ENCODE peak calls at places on chromosomes 7 and 10, in four cellular contexts. Z is trophoblast cell, R is lung, Y is WERI-Rb-1. P is an unnamed sample.

GRCh38 chr7:124818807-124819206 is 53.2 kb upstream of the GPR37 start:
- DNase-seq in Z (no peak), R (no peak), Y (no peak), P (no peak)

GRCh38 chr7:142835487-142835886 is 19.4 kb upstream of the EPHB6 start:
- DNase-seq in Z (no peak), R (no peak), Y (no peak), P (no peak)

GRCh38 chr7:132488634-132489302 is 87.5 kb downstream of the PLXNA4 start:
- DNase-seq in Z (no peak), R (no peak), Y (no peak), P (no peak)

GRCh38 chr7:100897111-100897608 is 1.5 kb upstream of the ACHE start:
- DNase-seq in Z (no peak), R (no peak), Y (peak; percentile 44), P (no peak)

GRCh38 chr10:21398549-21399345 is 126.7 kb downstream of the SKIDA1 start:
- DNase-seq in Z (no peak), R (no peak), Y (no peak), P (no peak)

GRCh38 chr7:26688388-26688787 is 176.0 kb downstream of the SKAP2 start:
- DNase-seq in Z (no peak), R (no peak), Y (no peak), P (no peak)

GRCh38 chr10:29908977-29909376 is 150.4 kb downstream of the JCAD start:
- DNase-seq in Z (no peak), R (no peak), Y (no peak), P (no peak)

GRCh38 chr7:33109758-33110238 is 594 bp upstream of the RP9 start:
- DNase-seq in Z (no peak), R (no peak), Y (no peak), P (no peak)

GRCh38 chr10:112221545-112221944 is 38.0 kb upstream of the GPAM start:
- DNase-seq in Z (no peak), R (no peak), Y (no peak), P (no peak)

GRCh38 chr7:139362302-139362701 is 2.6 kb downstream of the LUC7L2 start:
- DNase-seq in Z (no peak), R (no peak), Y (no peak), P (no peak)

GRCh38 chr7:139361523-139361922 is 1.8 kb downstream of the LUC7L2 start:
- DNase-seq in Z (no peak), R (no peak), Y (no peak), P (no peak)

GRCh38 chr7:139365336-139365735 is 5.6 kb downstream of the LUC7L2 start:
- DNase-seq in Z (no peak), R (no peak), Y (no peak), P (no peak)

GRCh38 chr7:139360948-139361307 is 1.2 kb downstream of the LUC7L2 start:
- DNase-seq in Z (no peak), R (no peak), Y (no peak), P (no peak)

GRCh38 chr7:139362981-139363380 is 3.3 kb downstream of the LUC7L2 start:
- DNase-seq in Z (no peak), R (no peak), Y (no peak), P (no peak)
- H3K36me3 ChIP-seq in Z (peaks cover 7% of the 10 kb centered on the region), R (peaks cover 4% of the 10 kb centered on the region), Y (peaks cover 54% of the 10 kb centered on the region), P (peaks cover 15% of the 10 kb centered on the region)

GRCh38 chr10:104049497-104050250 is 36.0 kb downstream of the COL17A1 start:
- DNase-seq in Z (no peak), R (no peak), Y (no peak), P (no peak)
- H3K36me3 ChIP-seq in Z (no peaks in the 10 kb centered on the region), R (no peaks in the 10 kb centered on the region), Y (no peaks in the 10 kb centered on the region), P (no peaks in the 10 kb centered on the region)

GRCh38 chr7:23404546-23405239 is 65.6 kb downstream of the IGF2BP3 start:
- DNase-seq in Z (no peak), R (no peak), Y (no peak), P (no peak)
- H3K36me3 ChIP-seq in Z (peaks cover 8% of the 10 kb centered on the region), R (no peaks in the 10 kb centered on the region), Y (peaks cover 38% of the 10 kb centered on the region), P (no peaks in the 10 kb centered on the region)

DNA sequence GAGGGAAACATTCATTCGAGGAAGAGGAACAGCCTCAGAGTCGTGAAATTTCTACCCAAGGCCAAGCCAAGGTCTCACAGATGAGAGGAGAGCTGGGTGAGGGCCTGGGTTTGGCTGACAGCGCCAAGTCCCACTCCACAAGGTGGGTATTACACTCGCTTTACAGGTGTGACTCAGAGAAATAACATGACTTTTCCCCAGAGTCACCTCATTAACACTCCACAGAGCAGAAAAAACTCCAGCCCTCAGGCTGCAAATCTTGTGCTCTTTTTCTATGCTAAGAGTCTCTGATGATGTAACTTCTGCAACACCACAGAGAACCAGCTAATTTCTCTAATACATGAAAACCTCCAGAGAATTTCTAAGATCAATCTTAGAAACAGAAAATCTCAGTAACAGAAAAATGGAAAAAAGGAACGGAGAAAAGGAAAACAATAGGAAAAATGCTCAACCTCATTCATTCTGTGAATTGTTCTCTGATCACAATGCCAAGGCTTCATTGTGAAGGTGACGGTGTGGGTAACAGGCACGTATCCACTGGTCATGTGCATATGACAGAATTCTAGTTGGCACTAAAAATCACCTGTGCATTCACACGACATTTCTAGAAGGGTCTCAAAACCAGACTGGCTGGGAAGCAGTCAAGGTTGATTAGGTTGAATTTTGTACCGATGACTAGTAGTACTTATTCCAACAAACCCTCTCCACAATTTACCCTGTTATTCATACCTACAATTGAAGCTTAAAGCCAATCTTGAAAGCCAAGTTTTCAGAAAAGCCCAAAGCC is 20.3 kb downstream of the YWHAG start:
- DNase-seq in Z (peak; percentile 88), R (no peak), Y (no peak), P (no peak)
- H3K36me3 ChIP-seq in Z (peaks cover 5% of the 10 kb centered on the region), R (peaks cover 3% of the 10 kb centered on the region), Y (peaks cover 76% of the 10 kb centered on the region), P (peaks cover 15% of the 10 kb centered on the region)

GRCh38 chr7:73448609-73449008 is 15.0 kb downstream of the FZD9 start:
- DNase-seq in Z (no peak), R (no peak), Y (no peak), P (no peak)

GRCh38 chr7:73451780-73452398 is 18.3 kb downstream of the FZD9 start:
- DNase-seq in Z (peak; percentile 22), R (no peak), Y (no peak), P (no peak)

GRCh38 chr7:73446716-73447115 is 13.1 kb downstream of the FZD9 start:
- DNase-seq in Z (no peak), R (no peak), Y (no peak), P (no peak)

GRCh38 chr7:73447121-73447520 is 13.5 kb downstream of the FZD9 start:
- DNase-seq in Z (no peak), R (no peak), Y (no peak), P (no peak)

DNA sequence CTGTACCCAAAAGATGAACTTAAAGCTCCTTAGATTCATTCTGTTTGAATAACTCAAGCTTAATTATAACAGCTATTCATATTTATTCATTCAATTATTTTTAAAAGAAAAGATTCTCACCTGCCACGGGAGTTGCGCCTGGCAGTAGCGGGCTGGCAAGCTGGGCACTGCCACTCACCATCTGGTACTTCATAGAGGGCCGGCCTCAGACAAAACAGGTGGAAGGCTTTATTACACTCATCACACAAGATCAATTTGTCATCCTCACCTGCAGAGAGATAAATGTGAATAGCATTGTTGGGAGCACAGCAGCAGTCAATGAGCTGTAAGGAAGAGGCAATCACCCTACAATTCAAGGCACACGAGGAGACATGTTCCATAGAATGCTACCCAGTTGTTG is 15.8 kb downstream of the FZD9 start:
- DNase-seq in Z (no peak), R (no peak), Y (no peak), P (no peak)
- H3K36me3 ChIP-seq in Z (peaks cover 32% of the 10 kb centered on the region), R (peaks cover 38% of the 10 kb centered on the region), Y (peaks cover 96% of the 10 kb centered on the region), P (peaks cover 95% of the 10 kb centered on the region)

GRCh38 chr10:128121750-128122412 is 4.3 kb downstream of the MKI67 start:
- DNase-seq in Z (no peak), R (no peak), Y (peak; percentile 14), P (no peak)
- H3K36me3 ChIP-seq in Z (peaks cover 10% of the 10 kb centered on the region), R (no peaks in the 10 kb centered on the region), Y (peaks cover 89% of the 10 kb centered on the region), P (no peaks in the 10 kb centered on the region)

GRCh38 chr10:95688648-95689047 is 5.1 kb downstream of the TCTN3 start:
- DNase-seq in Z (no peak), R (no peak), Y (no peak), P (peak; percentile 7)
- H3K36me3 ChIP-seq in Z (peaks cover 10% of the 10 kb centered on the region), R (peaks cover 29% of the 10 kb centered on the region), Y (peaks cover 54% of the 10 kb centered on the region), P (peaks cover 67% of the 10 kb centered on the region)

GRCh38 chr7:140039896-140040295 is 22.9 kb downstream of the PARP12 start:
- DNase-seq in Z (no peak), R (no peak), Y (no peak), P (no peak)

GRCh38 chr7:140042386-140042670 is 20.4 kb downstream of the PARP12 start:
- DNase-seq in Z (no peak), R (no peak), Y (no peak), P (no peak)

GRCh38 chr7:140036224-140036651 is 26.5 kb downstream of the PARP12 start:
- DNase-seq in Z (no peak), R (no peak), Y (no peak), P (no peak)

GRCh38 chr7:140041626-140042385 is 20.9 kb downstream of the PARP12 start:
- DNase-seq in Z (no peak), R (no peak), Y (no peak), P (no peak)

DNA sequence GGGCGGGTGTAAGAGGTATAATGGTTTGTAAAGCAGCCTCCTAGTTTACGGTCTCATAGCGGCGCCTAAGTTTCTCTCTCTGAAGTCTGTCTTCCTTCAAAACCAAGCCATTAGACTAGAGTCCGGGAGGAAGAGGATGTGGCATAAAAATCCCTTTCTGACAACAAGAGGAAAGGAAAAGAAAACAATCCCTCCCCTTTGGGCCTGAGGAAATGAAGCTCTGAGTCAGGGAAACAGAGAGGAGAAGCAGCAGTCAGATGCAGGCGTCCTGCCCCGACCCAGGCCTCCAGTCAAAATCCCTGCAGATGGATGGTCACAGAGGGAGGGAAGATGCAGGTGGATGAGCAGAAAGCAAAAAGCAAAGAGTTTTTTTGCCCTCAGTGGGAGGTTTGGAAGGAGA is 23.7 kb downstream of the PARP12 start:
- DNase-seq in Z (no peak), R (no peak), Y (no peak), P (no peak)
- H3K36me3 ChIP-seq in Z (no peaks in the 10 kb centered on the region), R (peaks cover 36% of the 10 kb centered on the region), Y (no peaks in the 10 kb centered on the region), P (peaks cover 41% of the 10 kb centered on the region)